ENCODE peak calls at places on chromosomes 6 and 20, in six cellular contexts. One of them, this sample, is unnamed.

GRCh38 chr6:151068761-151069312 is 170.9 kb upstream of the AKAP12 start:
- DNase-seq in fibroblast of pulmonary artery: peak; percentile 53
- DNase-seq in left ventricle myocardium inferior: no peak
- DNase-seq in HCT116: no peak
- DNase-seq in ovary: no peak
- DNase-seq in fibroblast of the aortic adventitia: peak; percentile 76
- DNase-seq in this sample: peak; percentile 86

GRCh38 chr6:30947231-30947630 is 6.5 kb downstream of the MUCL3 start:
- DNase-seq in ovary: no peak
- DNase-seq in fibroblast of pulmonary artery: no peak
- DNase-seq in left ventricle myocardium inferior: no peak
- DNase-seq in fibroblast of the aortic adventitia: no peak
- DNase-seq in HCT116: no peak
- DNase-seq in this sample: no peak

GRCh38 chr20:23293689-23294088 is 56.9 kb upstream of the NXT1 start:
- DNase-seq in fibroblast of pulmonary artery: no peak
- DNase-seq in ovary: no peak
- DNase-seq in HCT116: no peak
- DNase-seq in left ventricle myocardium inferior: peak; percentile 27
- DNase-seq in fibroblast of the aortic adventitia: peak; percentile 5
- DNase-seq in this sample: no peak

GRCh38 chr6:139473239-139473701 is 98.8 kb upstream of the CITED2 start:
- DNase-seq in ovary: peak; percentile 56
- DNase-seq in fibroblast of the aortic adventitia: peak; percentile 82
- DNase-seq in HCT116: no peak
- DNase-seq in left ventricle myocardium inferior: no peak
- DNase-seq in fibroblast of pulmonary artery: no peak
- DNase-seq in this sample: peak; percentile 20

GRCh38 chr6:132978685-132979084 is 164.3 kb downstream of the RPS12 start:
- DNase-seq in HCT116: no peak
- DNase-seq in left ventricle myocardium inferior: no peak
- DNase-seq in fibroblast of pulmonary artery: no peak
- DNase-seq in fibroblast of the aortic adventitia: no peak
- DNase-seq in ovary: no peak
- DNase-seq in this sample: no peak

GRCh38 chr20:47205577-47206123 is 150.8 kb downstream of the ZMYND8 start:
- DNase-seq in ovary: no peak
- DNase-seq in left ventricle myocardium inferior: peak; percentile 79
- DNase-seq in fibroblast of the aortic adventitia: peak; percentile 81
- DNase-seq in HCT116: peak; percentile 77
- DNase-seq in fibroblast of pulmonary artery: peak; percentile 84
- DNase-seq in this sample: peak; percentile 86

GRCh38 chr6:33958208-33958862 is 154.5 kb upstream of the MLN start:
- DNase-seq in left ventricle myocardium inferior: no peak
- DNase-seq in ovary: no peak
- DNase-seq in HCT116: no peak
- DNase-seq in fibroblast of pulmonary artery: no peak
- DNase-seq in fibroblast of the aortic adventitia: no peak
- DNase-seq in this sample: peak; percentile 4

GRCh38 chr20:12596863-12597262 is 411.9 kb upstream of the SPTLC3 start:
- DNase-seq in left ventricle myocardium inferior: no peak
- DNase-seq in ovary: no peak
- DNase-seq in fibroblast of pulmonary artery: no peak
- DNase-seq in fibroblast of the aortic adventitia: no peak
- DNase-seq in HCT116: no peak
- DNase-seq in this sample: no peak

GRCh38 chr20:38008233-38008944 is 24.9 kb downstream of the TTI1 start:
- DNase-seq in fibroblast of pulmonary artery: no peak
- DNase-seq in ovary: no peak
- DNase-seq in fibroblast of the aortic adventitia: no peak
- DNase-seq in left ventricle myocardium inferior: no peak
- DNase-seq in HCT116: no peak
- DNase-seq in this sample: no peak

GRCh38 chr20:1317545-1318255 is 11.2 kb downstream of the SDCBP2 start:
- DNase-seq in fibroblast of pulmonary artery: no peak
- DNase-seq in left ventricle myocardium inferior: no peak
- DNase-seq in HCT116: no peak
- DNase-seq in fibroblast of the aortic adventitia: no peak
- DNase-seq in ovary: no peak
- DNase-seq in this sample: no peak

GRCh38 chr20:43859994-43860393 is 54.7 kb upstream of the TOX2 start:
- DNase-seq in ovary: no peak
- DNase-seq in left ventricle myocardium inferior: no peak
- DNase-seq in fibroblast of pulmonary artery: no peak
- DNase-seq in fibroblast of the aortic adventitia: no peak
- DNase-seq in HCT116: no peak
- DNase-seq in this sample: no peak

GRCh38 chr6:150006961-150007464 is 18.3 kb downstream of the RAET1L start:
- DNase-seq in HCT116: no peak
- DNase-seq in fibroblast of the aortic adventitia: peak; percentile 26
- DNase-seq in left ventricle myocardium inferior: no peak
- DNase-seq in fibroblast of pulmonary artery: peak; percentile 33
- DNase-seq in ovary: no peak
- DNase-seq in this sample: peak; percentile 15

GRCh38 chr6:161198176-161198575 is 75.7 kb downstream of the AGPAT4 start:
- DNase-seq in HCT116: no peak
- DNase-seq in fibroblast of the aortic adventitia: peak; percentile 89
- DNase-seq in left ventricle myocardium inferior: no peak
- DNase-seq in fibroblast of pulmonary artery: peak; percentile 72
- DNase-seq in ovary: no peak
- DNase-seq in this sample: peak; percentile 71

GRCh38 chr6:168418151-168418551 is 22.8 kb upstream of the SMOC2 start:
- DNase-seq in left ventricle myocardium inferior: no peak
- DNase-seq in HCT116: no peak
- DNase-seq in ovary: peak; percentile 68
- DNase-seq in fibroblast of the aortic adventitia: no peak
- DNase-seq in fibroblast of pulmonary artery: no peak
- DNase-seq in this sample: no peak

GRCh38 chr6:106560966-106561740 is 68.1 kb downstream of the RTN4IP1 start:
- DNase-seq in fibroblast of pulmonary artery: peak; percentile 61
- DNase-seq in ovary: no peak
- DNase-seq in left ventricle myocardium inferior: no peak
- DNase-seq in HCT116: no peak
- DNase-seq in fibroblast of the aortic adventitia: peak; percentile 73
- DNase-seq in this sample: peak; percentile 90

GRCh38 chr6:14273196-14273595 is 155.6 kb downstream of the CD83 start:
- DNase-seq in fibroblast of the aortic adventitia: no peak
- DNase-seq in fibroblast of pulmonary artery: no peak
- DNase-seq in left ventricle myocardium inferior: no peak
- DNase-seq in ovary: no peak
- DNase-seq in HCT116: no peak
- DNase-seq in this sample: no peak

GRCh38 chr20:57650266-57650665 is 30.0 kb upstream of the ZBP1 start:
- DNase-seq in ovary: no peak
- DNase-seq in fibroblast of the aortic adventitia: no peak
- DNase-seq in fibroblast of pulmonary artery: no peak
- DNase-seq in HCT116: no peak
- DNase-seq in left ventricle myocardium inferior: no peak
- DNase-seq in this sample: no peak

GRCh38 chr6:14876778-14877613 is 368.9 kb upstream of the JARID2 start:
- DNase-seq in ovary: no peak
- DNase-seq in HCT116: no peak
- DNase-seq in left ventricle myocardium inferior: no peak
- DNase-seq in fibroblast of pulmonary artery: peak; percentile 91
- DNase-seq in fibroblast of the aortic adventitia: peak; percentile 78
- DNase-seq in this sample: peak; percentile 80

DNA sequence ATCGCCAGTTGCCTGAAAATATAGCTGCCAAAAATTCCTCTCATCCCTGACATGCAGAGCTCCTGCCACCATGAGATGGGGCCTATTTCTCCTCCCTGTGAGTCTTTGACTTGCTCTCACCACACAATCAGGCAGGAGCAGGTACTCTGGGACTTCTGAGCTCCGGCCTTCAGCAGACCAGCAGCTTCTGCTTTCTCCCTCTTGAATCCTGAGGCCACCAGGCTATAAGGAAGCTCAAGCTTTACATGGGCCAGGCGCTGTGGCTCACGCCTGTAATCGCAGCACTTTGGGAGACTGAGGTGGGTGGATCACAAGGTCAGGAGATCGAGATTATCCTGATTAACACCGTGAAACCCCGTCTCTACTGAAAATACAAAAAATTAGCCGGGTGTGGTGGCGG is 238.7 kb upstream of the RREB1 start:
- DNase-seq in ovary: no peak
- DNase-seq in fibroblast of the aortic adventitia: no peak
- DNase-seq in HCT116: no peak
- DNase-seq in left ventricle myocardium inferior: no peak
- DNase-seq in fibroblast of pulmonary artery: no peak
- DNase-seq in this sample: no peak
- TF ChIP-seq CTCF in ovary: no peak
- TF ChIP-seq CTCF in fibroblast of the aortic adventitia: no peak
- TF ChIP-seq CTCF in HCT116: no peak
- TF ChIP-seq CTCF in left ventricle myocardium inferior: no peak
- TF ChIP-seq CTCF in fibroblast of pulmonary artery: no peak
- TF ChIP-seq CTCF in this sample: no peak

DNA sequence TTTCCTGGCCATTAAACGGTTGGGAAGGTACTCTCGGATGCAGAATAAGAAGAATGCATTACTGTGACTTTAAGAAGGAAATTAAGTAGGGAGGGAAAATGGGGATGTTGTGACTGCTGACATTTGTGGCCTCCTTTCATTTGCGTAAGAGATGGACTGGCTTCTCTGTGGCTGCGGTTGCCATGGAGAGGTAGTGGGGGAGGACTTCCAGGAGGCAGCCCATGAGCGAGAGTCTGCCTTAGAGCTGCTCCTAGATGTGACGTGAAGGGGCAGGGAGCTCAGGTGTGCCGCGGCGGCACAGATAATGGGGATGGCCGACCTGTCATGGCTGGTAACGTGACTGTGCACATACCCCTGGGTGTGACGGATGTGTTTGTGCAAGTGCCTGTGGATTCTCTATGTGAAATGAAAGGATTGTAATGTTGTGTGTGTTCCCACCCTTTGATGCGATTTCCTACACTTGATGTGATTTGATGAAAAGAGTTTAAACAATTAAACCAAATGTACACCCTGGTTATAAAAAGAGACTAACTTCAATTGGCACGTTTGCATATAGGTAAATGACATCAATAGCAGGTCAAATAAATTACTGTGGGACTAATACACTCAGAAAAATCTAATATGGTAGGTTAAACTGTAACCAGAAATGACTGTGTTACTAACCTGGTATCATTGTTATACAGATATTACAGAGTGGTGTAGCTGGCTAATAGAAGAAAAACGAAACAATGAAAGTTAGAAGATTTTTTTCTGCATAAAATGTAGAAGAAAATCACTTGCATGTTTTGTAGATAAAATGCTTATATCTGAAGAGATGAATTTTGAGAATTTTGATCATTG is 48.9 kb downstream of the HIVEP1 start:
- DNase-seq in ovary: no peak
- DNase-seq in HCT116: no peak
- DNase-seq in left ventricle myocardium inferior: peak; percentile 41
- DNase-seq in fibroblast of pulmonary artery: peak; percentile 77
- DNase-seq in fibroblast of the aortic adventitia: no peak
- DNase-seq in this sample: no peak
- H3K4me3 ChIP-seq in ovary: no peak overlapping the region
- H3K4me3 ChIP-seq in HCT116: no peak overlapping the region
- H3K4me3 ChIP-seq in left ventricle myocardium inferior: no peak overlapping the region
- H3K4me3 ChIP-seq in fibroblast of pulmonary artery: no peak overlapping the region
- H3K4me3 ChIP-seq in fibroblast of the aortic adventitia: no peak overlapping the region
- H3K4me3 ChIP-seq in this sample: no peak overlapping the region

GRCh38 chr20:45103072-45103471 is 2.1 kb upstream of the KCNS1 start:
- DNase-seq in fibroblast of pulmonary artery: no peak
- DNase-seq in left ventricle myocardium inferior: no peak
- DNase-seq in HCT116: no peak
- DNase-seq in ovary: no peak
- DNase-seq in fibroblast of the aortic adventitia: no peak
- DNase-seq in this sample: no peak

GRCh38 chr20:45098096-45098773 is 2.7 kb downstream of the KCNS1 start:
- DNase-seq in ovary: no peak
- DNase-seq in left ventricle myocardium inferior: no peak
- DNase-seq in fibroblast of the aortic adventitia: no peak
- DNase-seq in HCT116: no peak
- DNase-seq in fibroblast of pulmonary artery: peak; percentile 49
- DNase-seq in this sample: peak; percentile 35

GRCh38 chr20:45097485-45098095 is 3.3 kb downstream of the KCNS1 start:
- DNase-seq in fibroblast of the aortic adventitia: peak; percentile 50
- DNase-seq in HCT116: no peak
- DNase-seq in ovary: no peak
- DNase-seq in left ventricle myocardium inferior: no peak
- DNase-seq in fibroblast of pulmonary artery: peak; percentile 63
- DNase-seq in this sample: peak; percentile 52

GRCh38 chr20:45101333-45101850 is 465 bp upstream of the KCNS1 start:
- DNase-seq in left ventricle myocardium inferior: no peak
- DNase-seq in HCT116: no peak
- DNase-seq in fibroblast of pulmonary artery: no peak
- DNase-seq in fibroblast of the aortic adventitia: no peak
- DNase-seq in ovary: no peak
- DNase-seq in this sample: no peak

DNA sequence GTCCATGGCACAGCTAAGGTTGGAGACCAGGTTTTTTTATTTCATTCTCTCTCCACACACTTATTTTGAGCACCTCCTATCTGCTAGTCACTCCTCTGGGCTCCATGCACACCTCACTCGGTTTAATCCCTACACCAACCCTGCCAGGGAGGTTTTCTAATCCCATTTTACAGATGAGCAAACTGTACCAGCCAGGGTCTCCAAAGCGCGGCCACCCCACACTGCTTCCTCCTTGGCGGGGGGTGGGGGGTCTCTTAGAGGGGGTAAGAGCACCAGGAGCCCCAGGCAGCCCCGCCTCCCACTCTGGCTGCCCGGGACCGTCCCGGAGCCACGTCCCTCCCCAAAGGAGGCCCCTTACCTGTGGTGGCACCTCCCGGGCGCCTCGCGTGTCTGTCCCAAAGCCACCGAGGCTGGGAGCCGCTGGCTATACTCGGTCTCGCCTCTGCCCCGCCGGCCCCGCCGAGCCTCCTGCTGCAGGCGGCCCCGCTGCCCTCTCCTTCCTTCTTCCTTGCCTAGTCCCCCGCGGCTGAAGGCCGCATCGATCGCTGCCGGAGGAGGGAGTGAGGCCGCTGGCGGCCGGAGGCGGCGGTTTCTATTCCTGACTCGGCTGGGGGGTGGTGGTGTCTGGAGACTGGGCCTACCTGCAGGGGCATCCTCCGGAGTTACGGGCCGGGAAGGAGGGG is at the start of gene KCNS1:
- DNase-seq in ovary: no peak
- DNase-seq in fibroblast of pulmonary artery: no peak
- DNase-seq in left ventricle myocardium inferior: no peak
- DNase-seq in HCT116: no peak
- DNase-seq in fibroblast of the aortic adventitia: no peak
- DNase-seq in this sample: no peak
- TF ChIP-seq CTCF in ovary: no peak
- TF ChIP-seq CTCF in fibroblast of pulmonary artery: no peak
- TF ChIP-seq CTCF in left ventricle myocardium inferior: no peak
- TF ChIP-seq CTCF in HCT116: no peak
- TF ChIP-seq CTCF in fibroblast of the aortic adventitia: no peak
- TF ChIP-seq CTCF in this sample: peak; percentile 2

GRCh38 chr6:97176468-97176867 is 106.5 kb downstream of the MMS22L start:
- DNase-seq in fibroblast of the aortic adventitia: no peak
- DNase-seq in ovary: no peak
- DNase-seq in HCT116: no peak
- DNase-seq in fibroblast of pulmonary artery: no peak
- DNase-seq in left ventricle myocardium inferior: no peak
- DNase-seq in this sample: no peak

GRCh38 chr6:97174471-97174870 is 108.5 kb downstream of the MMS22L start:
- DNase-seq in fibroblast of pulmonary artery: no peak
- DNase-seq in ovary: no peak
- DNase-seq in HCT116: no peak
- DNase-seq in left ventricle myocardium inferior: no peak
- DNase-seq in fibroblast of the aortic adventitia: no peak
- DNase-seq in this sample: no peak

GRCh38 chr6:97177905-97178304 is 105.1 kb downstream of the MMS22L start:
- DNase-seq in ovary: no peak
- DNase-seq in fibroblast of pulmonary artery: peak; percentile 51
- DNase-seq in left ventricle myocardium inferior: no peak
- DNase-seq in HCT116: no peak
- DNase-seq in fibroblast of the aortic adventitia: no peak
- DNase-seq in this sample: no peak

GRCh38 chr6:97175806-97176205 is 107.2 kb downstream of the MMS22L start:
- DNase-seq in ovary: no peak
- DNase-seq in left ventricle myocardium inferior: no peak
- DNase-seq in fibroblast of pulmonary artery: no peak
- DNase-seq in fibroblast of the aortic adventitia: no peak
- DNase-seq in HCT116: no peak
- DNase-seq in this sample: peak; percentile 7
- H3K4me3 ChIP-seq in ovary: no peak overlapping the region
- H3K4me3 ChIP-seq in left ventricle myocardium inferior: no peak overlapping the region
- H3K4me3 ChIP-seq in fibroblast of pulmonary artery: no peak overlapping the region
- H3K4me3 ChIP-seq in fibroblast of the aortic adventitia: no peak overlapping the region
- H3K4me3 ChIP-seq in HCT116: no peak overlapping the region
- H3K4me3 ChIP-seq in this sample: no peak overlapping the region

This sample was measured in fibroblast of mammary gland.